ENCODE peak calls at places on chromosomes 13 and 19, in six cellular contexts. One of them, this sample, is unnamed.
A peak's percentile ranks its signal among the peaks of the same experiment; 100 is the strongest.

GRCh38 chr13:70959376-70959775 is 851.1 kb upstream of the KLHL1 start:
- DNase-seq in A549: no peak
- DNase-seq in coronary artery: no peak
- DNase-seq in ovary: no peak
- DNase-seq in PC-9: no peak
- DNase-seq in H9: no peak
- DNase-seq in this sample: no peak

GRCh38 chr13:96984061-96984508 is 10.2 kb downstream of the OXGR1 start:
- DNase-seq in coronary artery: no peak
- DNase-seq in A549: no peak
- DNase-seq in ovary: no peak
- DNase-seq in PC-9: peak; percentile 50
- DNase-seq in H9: peak; percentile 53
- DNase-seq in this sample: peak; percentile 38

GRCh38 chr13:71218960-71219359 is 648.0 kb downstream of the DACH1 start:
- DNase-seq in H9: no peak
- DNase-seq in PC-9: no peak
- DNase-seq in coronary artery: no peak
- DNase-seq in ovary: no peak
- DNase-seq in A549: peak; percentile 12
- DNase-seq in this sample: no peak

GRCh38 chr13:21759503-21759902 is 88.6 kb downstream of the FGF9 start:
- DNase-seq in ovary: no peak
- DNase-seq in PC-9: no peak
- DNase-seq in H9: no peak
- DNase-seq in A549: no peak
- DNase-seq in coronary artery: no peak
- DNase-seq in this sample: no peak

GRCh38 chr13:32001392-32001768 is 30.2 kb upstream of the FRY start:
- DNase-seq in ovary: no peak
- DNase-seq in H9: peak; percentile 36
- DNase-seq in A549: peak; percentile 39
- DNase-seq in PC-9: no peak
- DNase-seq in coronary artery: no peak
- DNase-seq in this sample: peak; percentile 56

GRCh38 chr13:30362869-30363268 is 55.5 kb upstream of the KATNAL1 start:
- DNase-seq in ovary: no peak
- DNase-seq in H9: no peak
- DNase-seq in PC-9: no peak
- DNase-seq in A549: no peak
- DNase-seq in coronary artery: no peak
- DNase-seq in this sample: peak; percentile 35

GRCh38 chr13:21668665-21669599 is 1.9 kb upstream of the FGF9 start:
- DNase-seq in A549: no peak
- DNase-seq in coronary artery: no peak
- DNase-seq in PC-9: no peak
- DNase-seq in ovary: peak; percentile 45
- DNase-seq in H9: peak; percentile 47
- DNase-seq in this sample: peak; percentile 62

GRCh38 chr19:44847144-44848035 is 1.3 kb downstream of the NECTIN2 start:
- DNase-seq in PC-9: peak; percentile 80
- DNase-seq in H9: peak; percentile 81
- DNase-seq in A549: peak; percentile 64
- DNase-seq in ovary: peak; percentile 86
- DNase-seq in coronary artery: peak; percentile 87
- DNase-seq in this sample: peak; percentile 83

GRCh38 chr19:10419200-10419645 is 1.1 kb upstream of the PDE4A start:
- DNase-seq in H9: no peak
- DNase-seq in coronary artery: no peak
- DNase-seq in ovary: no peak
- DNase-seq in A549: peak; percentile 50
- DNase-seq in PC-9: no peak
- DNase-seq in this sample: no peak

GRCh38 chr19:13484141-13484540 is 22.1 kb downstream of the CACNA1A start:
- DNase-seq in H9: no peak
- DNase-seq in ovary: no peak
- DNase-seq in PC-9: no peak
- DNase-seq in A549: no peak
- DNase-seq in coronary artery: no peak
- DNase-seq in this sample: no peak

GRCh38 chr19:8831373-8831772 is 731 bp downstream of the ZNF558 start:
- DNase-seq in ovary: no peak
- DNase-seq in coronary artery: no peak
- DNase-seq in H9: no peak
- DNase-seq in PC-9: no peak
- DNase-seq in A549: no peak
- DNase-seq in this sample: no peak
- H3K27ac ChIP-seq in ovary: peak overlapping the region; percentile 96
- H3K27ac ChIP-seq in coronary artery: no peak overlapping the region
- H3K27ac ChIP-seq in H9: no peak overlapping the region
- H3K27ac ChIP-seq in PC-9: peak overlapping the region; percentile 91
- H3K27ac ChIP-seq in A549: peak overlapping the region; percentile 99
- H3K27ac ChIP-seq in this sample: no peak overlapping the region

DNA sequence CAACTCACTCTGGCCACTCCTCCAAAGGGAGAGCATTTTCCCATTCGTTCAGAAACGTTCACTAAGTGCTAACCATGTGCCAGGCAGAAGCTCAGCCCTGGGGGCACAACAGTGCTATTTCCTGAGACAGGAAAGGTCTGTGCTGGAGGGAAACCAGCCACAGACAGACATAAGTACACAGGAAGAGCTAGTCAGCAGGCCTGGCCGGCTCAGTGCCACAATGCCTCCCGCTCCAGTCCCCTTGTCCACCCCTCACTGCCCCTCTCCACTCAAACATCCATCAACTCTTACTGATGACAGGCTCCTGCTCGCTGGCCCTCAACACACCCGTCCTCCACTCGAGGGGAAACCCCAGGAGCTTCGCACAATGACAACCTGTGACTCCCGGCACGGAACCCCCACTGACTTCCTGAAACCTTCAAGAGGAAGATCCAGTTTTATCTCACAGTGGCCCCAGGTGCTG is 11.3 kb upstream of the PLA2G4C start:
- DNase-seq in coronary artery: no peak
- DNase-seq in H9: no peak
- DNase-seq in PC-9: no peak
- DNase-seq in A549: no peak
- DNase-seq in ovary: no peak
- DNase-seq in this sample: peak; percentile 60
- H3K27ac ChIP-seq in coronary artery: no peak overlapping the region
- H3K27ac ChIP-seq in H9: no peak overlapping the region
- H3K27ac ChIP-seq in PC-9: no peak overlapping the region
- H3K27ac ChIP-seq in A549: no peak overlapping the region
- H3K27ac ChIP-seq in ovary: no peak overlapping the region
- H3K27ac ChIP-seq in this sample: no peak overlapping the region

GRCh38 chr13:51067376-51068125 is 43.5 kb downstream of the C13orf42 start:
- DNase-seq in ovary: no peak
- DNase-seq in A549: no peak
- DNase-seq in H9: no peak
- DNase-seq in coronary artery: no peak
- DNase-seq in PC-9: no peak
- DNase-seq in this sample: no peak

GRCh38 chr13:51066091-51066831 is 44.8 kb downstream of the C13orf42 start:
- DNase-seq in coronary artery: no peak
- DNase-seq in ovary: no peak
- DNase-seq in H9: no peak
- DNase-seq in A549: no peak
- DNase-seq in PC-9: no peak
- DNase-seq in this sample: peak; percentile 55

GRCh38 chr13:51071493-51071892 is 39.6 kb downstream of the C13orf42 start:
- DNase-seq in PC-9: no peak
- DNase-seq in H9: peak; percentile 38
- DNase-seq in A549: no peak
- DNase-seq in coronary artery: no peak
- DNase-seq in ovary: no peak
- DNase-seq in this sample: no peak

GRCh38 chr13:51068501-51068900 is 42.6 kb downstream of the C13orf42 start:
- DNase-seq in H9: no peak
- DNase-seq in PC-9: no peak
- DNase-seq in coronary artery: no peak
- DNase-seq in A549: no peak
- DNase-seq in ovary: no peak
- DNase-seq in this sample: no peak

DNA sequence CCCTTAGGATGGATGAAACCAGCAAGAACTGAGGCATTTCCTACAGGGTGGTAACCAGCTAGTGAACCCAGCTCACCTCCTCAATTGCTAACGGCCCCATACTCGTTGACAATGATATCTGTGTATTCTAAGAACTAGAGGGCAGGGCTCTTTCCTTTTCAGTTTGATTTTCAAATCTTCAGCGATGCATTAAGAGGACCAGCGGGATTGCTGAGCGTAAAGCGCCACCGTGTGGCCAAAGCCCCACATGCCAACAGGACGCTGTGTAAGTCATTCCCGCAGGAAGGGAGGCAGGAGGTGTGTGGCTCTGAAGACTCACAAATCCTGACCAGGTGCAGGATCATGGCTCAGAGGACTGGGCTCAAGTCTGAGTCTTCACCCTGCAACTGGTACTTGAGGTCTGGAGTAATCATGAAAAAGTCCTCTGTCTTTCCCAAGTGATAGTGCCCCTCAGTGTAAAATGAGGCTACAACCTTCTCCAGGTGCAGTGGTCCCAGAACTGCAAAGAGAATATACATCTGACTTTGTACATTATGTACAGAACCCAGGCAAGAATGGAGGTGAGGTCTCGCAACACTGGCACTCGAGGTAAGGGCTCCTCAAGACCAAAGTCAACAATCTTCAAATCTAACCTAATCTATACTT is 40.9 kb downstream of the C13orf42 start:
- DNase-seq in coronary artery: no peak
- DNase-seq in ovary: peak; percentile 88
- DNase-seq in H9: peak; percentile 87
- DNase-seq in A549: peak; percentile 66
- DNase-seq in PC-9: peak; percentile 79
- DNase-seq in this sample: peak; percentile 92
- H3K27ac ChIP-seq in coronary artery: no peak overlapping the region
- H3K27ac ChIP-seq in ovary: no peak overlapping the region
- H3K27ac ChIP-seq in H9: no peak overlapping the region
- H3K27ac ChIP-seq in A549: no peak overlapping the region
- H3K27ac ChIP-seq in PC-9: no peak overlapping the region
- H3K27ac ChIP-seq in this sample: no peak overlapping the region

GRCh38 chr13:65091031-65091430 is 2139.1 kb downstream of the PCDH9 start:
- DNase-seq in A549: no peak
- DNase-seq in H9: no peak
- DNase-seq in PC-9: no peak
- DNase-seq in ovary: no peak
- DNase-seq in coronary artery: no peak
- DNase-seq in this sample: no peak
- H3K27ac ChIP-seq in A549: no peak overlapping the region
- H3K27ac ChIP-seq in H9: no peak overlapping the region
- H3K27ac ChIP-seq in PC-9: no peak overlapping the region
- H3K27ac ChIP-seq in ovary: no peak overlapping the region
- H3K27ac ChIP-seq in coronary artery: no peak overlapping the region
- H3K27ac ChIP-seq in this sample: no peak overlapping the region

GRCh38 chr13:114097893-114098688 is 34.3 kb downstream of the RASA3 start:
- DNase-seq in H9: no peak
- DNase-seq in coronary artery: no peak
- DNase-seq in ovary: peak; percentile 29
- DNase-seq in A549: no peak
- DNase-seq in PC-9: no peak
- DNase-seq in this sample: peak; percentile 56

GRCh38 chr13:114099918-114100445 is 32.4 kb downstream of the RASA3 start:
- DNase-seq in A549: peak; percentile 62
- DNase-seq in H9: peak; percentile 91
- DNase-seq in PC-9: no peak
- DNase-seq in ovary: no peak
- DNase-seq in coronary artery: no peak
- DNase-seq in this sample: no peak

GRCh38 chr13:114097504-114097892 is 34.9 kb downstream of the RASA3 start:
- DNase-seq in coronary artery: no peak
- DNase-seq in ovary: peak; percentile 20
- DNase-seq in PC-9: no peak
- DNase-seq in A549: no peak
- DNase-seq in H9: no peak
- DNase-seq in this sample: no peak

GRCh38 chr13:114100446-114101320 is 31.7 kb downstream of the RASA3 start:
- DNase-seq in A549: no peak
- DNase-seq in PC-9: no peak
- DNase-seq in H9: no peak
- DNase-seq in ovary: peak; percentile 31
- DNase-seq in coronary artery: no peak
- DNase-seq in this sample: peak; percentile 64

DNA sequence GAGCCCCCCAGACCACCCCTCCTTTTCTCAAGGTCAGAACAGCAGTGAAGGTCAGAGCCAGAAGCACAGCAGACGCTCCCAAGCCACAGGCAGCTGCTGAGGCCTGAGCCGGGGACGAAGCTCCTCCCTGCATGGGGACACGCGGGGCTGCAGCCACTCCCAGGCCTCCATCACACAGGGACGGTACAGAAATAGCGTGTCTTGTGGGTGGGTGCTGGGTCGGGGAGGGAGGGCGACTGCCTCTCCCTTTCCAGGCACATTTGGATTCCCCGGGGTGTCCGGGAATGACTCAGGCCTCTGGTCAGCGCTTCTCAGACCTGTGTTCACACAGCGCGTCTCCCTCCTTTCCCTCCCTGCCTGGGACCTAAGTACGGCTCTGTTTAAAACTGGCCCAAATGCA is 33.2 kb downstream of the RASA3 start:
- DNase-seq in PC-9: peak; percentile 65
- DNase-seq in coronary artery: peak; percentile 95
- DNase-seq in A549: peak; percentile 76
- DNase-seq in ovary: peak; percentile 55
- DNase-seq in H9: peak; percentile 86
- DNase-seq in this sample: peak; percentile 93
- H3K27ac ChIP-seq in PC-9: no peak overlapping the region
- H3K27ac ChIP-seq in coronary artery: peak overlapping the region; percentile 54
- H3K27ac ChIP-seq in A549: peak overlapping the region; percentile 58
- H3K27ac ChIP-seq in ovary: peak overlapping the region; percentile 1
- H3K27ac ChIP-seq in H9: no peak overlapping the region
- H3K27ac ChIP-seq in this sample: peak overlapping the region; percentile 60

GRCh38 chr19:47240996-47241918 is 10.3 kb upstream of the BBC3 start:
- DNase-seq in ovary: peak; percentile 72
- DNase-seq in coronary artery: no peak
- DNase-seq in A549: peak; percentile 83
- DNase-seq in PC-9: peak; percentile 81
- DNase-seq in H9: peak; percentile 95
- DNase-seq in this sample: peak; percentile 84
- H3K27ac ChIP-seq in ovary: no peak overlapping the region
- H3K27ac ChIP-seq in coronary artery: no peak overlapping the region
- H3K27ac ChIP-seq in A549: peak overlapping the region; percentile 57
- H3K27ac ChIP-seq in PC-9: peak overlapping the region; percentile 6
- H3K27ac ChIP-seq in H9: no peak overlapping the region
- H3K27ac ChIP-seq in this sample: no peak overlapping the region